ENCODE peak calls at places on chromosomes 2 and 18, in ten cellular contexts. D, J, Z, U, K, X, C, O, B and F are unnamed samples.

GRCh38 chr2:121689356-121689755 is 40.1 kb upstream of the CLASP1 start:
- DNase-seq in B (no peak), Z (peak), U (peak), K (peak), C (peak), D (no peak), O (no peak), X (peak), J (no peak), F (peak)

GRCh38 chr2:127174977-127175376 is 45.1 kb downstream of the CYP27C1 start:
- DNase-seq in B (no peak), X (no peak), J (no peak), K (no peak), D (no peak), Z (no peak), O (no peak), U (no peak), C (peak), F (no peak)

GRCh38 chr2:233247744-233248143 is 3.7 kb upstream of the ATG16L1 start:
- DNase-seq in D (no peak), O (no peak), Z (peak), X (no peak), B (no peak), J (peak), U (peak), K (peak), C (no peak), F (peak)

GRCh38 chr2:239305222-239305575 is 95.6 kb downstream of the HDAC4 start:
- DNase-seq in K (no peak), Z (no peak), D (no peak), B (no peak), O (no peak), J (no peak), U (no peak), C (peak), X (no peak), F (no peak)

GRCh38 chr2:36177282-36177681 is 178.3 kb upstream of the CRIM1 start:
- DNase-seq in D (no peak), U (no peak), X (no peak), O (no peak), B (no peak), C (no peak), Z (no peak), J (no peak), K (no peak), F (peak)

GRCh38 chr2:11187083-11187619 is 31.9 kb downstream of the SLC66A3 start:
- DNase-seq in K (no peak), J (peak), X (no peak), C (no peak), O (no peak), Z (no peak), D (no peak), U (peak), B (no peak), F (peak)

GRCh38 chr2:111662771-111663470 is 221.1 kb downstream of the ANAPC1 start:
- DNase-seq in B (no peak), U (no peak), Z (no peak), K (no peak), D (no peak), O (no peak), C (no peak), X (no peak), J (no peak), F (no peak)

GRCh38 chr2:33219850-33220275 is 256.6 kb upstream of the RASGRP3 start:
- DNase-seq in U (peak), C (no peak), J (no peak), K (no peak), D (no peak), X (no peak), Z (no peak), O (no peak), B (no peak), F (peak)

GRCh38 chr2:46014911-46015654 is 282.1 kb upstream of the EPAS1 start:
- DNase-seq in U (no peak), D (no peak), O (peak), C (no peak), B (peak), J (no peak), X (no peak), K (no peak), Z (no peak), F (peak)

GRCh38 chr2:240795468-240795867 is 24.6 kb downstream of the KIF1A start:
- DNase-seq in O (no peak), Z (no peak), B (no peak), K (no peak), C (no peak), X (no peak), D (no peak), J (no peak), U (no peak), F (no peak)

GRCh38 chr2:238646281-238646680 is 201.6 kb upstream of the TWIST2 start:
- DNase-seq in Z (no peak), O (no peak), B (no peak), X (no peak), K (no peak), D (no peak), J (no peak), C (no peak), U (no peak), F (no peak)

GRCh38 chr18:75429975-75430374 is 2.5 kb upstream of the SMIM21 start:
- DNase-seq in U (no peak), D (no peak), Z (no peak), X (no peak), K (no peak), B (no peak), O (no peak), C (no peak), J (no peak), F (no peak)

GRCh38 chr2:56531668-56532420 is 348.1 kb downstream of the CCDC85A start:
- DNase-seq in D (no peak), X (no peak), U (no peak), B (no peak), O (no peak), Z (no peak), C (no peak), K (no peak), J (no peak), F (no peak)
- TF ChIP-seq MAX in D (no peak), X (no peak), U (no peak), B (no peak), O (no peak), Z (no peak), C (no peak), K (no peak), J (no peak), F (no peak)

DNA sequence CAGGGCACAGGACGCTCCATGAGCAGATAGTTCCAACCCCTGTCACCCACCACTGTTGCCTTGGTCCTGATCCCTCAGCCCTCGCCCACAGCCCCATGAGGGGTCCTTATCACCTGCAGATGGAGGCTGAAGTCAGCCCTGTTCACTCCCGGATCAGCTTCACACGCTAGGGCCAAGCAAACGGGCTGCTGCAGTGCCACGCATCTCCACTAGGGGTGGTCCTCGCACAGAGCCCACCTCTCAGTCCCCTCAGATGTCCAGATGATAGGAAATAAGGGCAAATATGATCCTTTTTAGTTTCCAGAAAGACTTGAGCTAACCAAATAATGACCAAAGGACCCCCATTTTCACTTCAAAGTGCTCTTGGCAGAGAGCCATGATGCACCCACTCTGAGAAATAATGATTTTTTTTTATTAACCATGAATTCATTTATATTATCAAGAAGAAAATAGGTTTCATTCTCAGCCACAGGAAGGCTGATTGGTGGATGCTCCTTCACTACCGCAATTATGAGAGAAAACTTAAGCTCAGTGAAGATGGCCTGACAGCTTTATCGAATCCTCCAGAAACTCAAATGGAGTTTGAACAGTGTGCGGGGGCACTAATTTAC is 71.9 kb upstream of the KLHL29 start:
- DNase-seq in B (peak), C (peak), J (peak), D (peak), X (peak), K (no peak), Z (peak), U (peak), O (peak), F (peak)
- TF ChIP-seq MAX in B (no peak), C (no peak), J (no peak), D (no peak), X (no peak), K (no peak), Z (no peak), U (no peak), O (no peak), F (no peak)

DNA sequence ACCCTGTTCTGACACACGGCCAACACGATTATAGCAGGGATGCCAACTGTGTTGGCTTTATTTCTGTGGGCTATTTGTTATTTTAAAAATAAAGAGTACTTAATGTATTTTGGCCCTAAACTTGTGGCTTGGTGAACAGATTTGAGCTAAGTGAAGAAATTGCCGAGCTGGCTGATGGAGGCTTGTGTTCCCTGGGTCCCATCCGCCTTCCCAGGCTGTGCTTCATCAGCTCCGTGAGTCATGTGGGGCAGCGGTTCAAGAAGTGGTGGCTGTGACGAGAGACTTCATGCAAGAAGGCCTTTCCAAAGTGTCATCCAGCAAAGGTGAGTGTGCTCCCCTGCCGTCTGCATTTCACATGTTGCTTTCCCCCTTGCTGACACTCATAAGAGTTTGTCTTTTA is 73.6 kb upstream of the NCK2 start:
- DNase-seq in B (no peak), K (no peak), Z (no peak), X (no peak), J (no peak), U (no peak), D (no peak), O (no peak), C (no peak), F (no peak)
- TF ChIP-seq MAX in B (no peak), K (no peak), Z (no peak), X (no peak), J (no peak), U (no peak), D (no peak), O (no peak), C (no peak), F (no peak)

DNA sequence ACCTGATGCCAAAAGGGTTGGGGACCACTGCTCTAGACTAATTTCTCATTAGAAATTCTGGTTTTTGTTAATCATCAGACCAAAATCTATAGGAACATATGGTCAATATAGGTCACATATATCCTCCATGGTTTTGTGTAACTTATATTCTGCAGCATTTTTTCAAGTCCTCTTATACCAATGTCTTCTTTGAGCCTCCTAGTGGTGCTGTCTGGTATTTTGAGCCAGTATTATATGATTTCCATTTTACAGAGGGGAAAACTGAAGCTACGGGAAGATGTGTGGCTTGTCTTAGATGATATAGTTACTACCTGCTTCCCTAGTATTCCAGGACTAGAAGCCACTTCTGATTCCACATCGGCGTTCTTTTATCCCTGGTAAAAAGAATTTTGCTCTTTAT is 13.8 kb downstream of the MAPK4 start:
- DNase-seq in B (no peak), U (peak), J (no peak), D (no peak), C (no peak), K (no peak), X (no peak), O (no peak), Z (no peak), F (no peak)
- TF ChIP-seq MAX in B (no peak), U (no peak), J (no peak), D (no peak), C (no peak), K (no peak), X (no peak), O (no peak), Z (no peak), F (no peak)

DNA sequence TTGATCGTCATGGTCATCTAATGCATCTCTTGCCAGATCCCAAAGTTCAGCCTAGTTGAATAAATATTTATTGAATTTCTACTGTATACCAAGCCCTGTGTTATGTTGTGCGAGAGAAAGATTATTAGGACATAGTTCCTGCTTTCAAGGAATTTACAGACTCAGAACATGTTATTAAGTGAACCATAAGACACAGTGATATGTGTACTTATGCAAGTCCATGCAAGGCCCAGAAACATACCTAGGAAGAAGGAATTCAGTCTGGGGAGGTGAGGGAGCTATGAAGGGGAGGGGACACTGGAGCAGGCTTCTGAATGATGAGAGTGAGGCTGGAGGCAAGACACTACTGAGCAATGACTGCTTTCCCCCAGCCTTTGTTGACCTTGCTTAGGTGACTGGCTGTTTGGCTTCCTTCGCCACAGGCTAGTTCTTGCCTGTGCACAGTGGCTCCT is 81.4 kb downstream of the ACAA2 start:
- DNase-seq in X (no peak), U (no peak), J (no peak), C (no peak), B (no peak), Z (no peak), D (no peak), K (peak), O (no peak), F (no peak)
- TF ChIP-seq MAX in X (no peak), U (no peak), J (no peak), C (no peak), B (no peak), Z (no peak), D (no peak), K (no peak), O (no peak), F (no peak)

DNA sequence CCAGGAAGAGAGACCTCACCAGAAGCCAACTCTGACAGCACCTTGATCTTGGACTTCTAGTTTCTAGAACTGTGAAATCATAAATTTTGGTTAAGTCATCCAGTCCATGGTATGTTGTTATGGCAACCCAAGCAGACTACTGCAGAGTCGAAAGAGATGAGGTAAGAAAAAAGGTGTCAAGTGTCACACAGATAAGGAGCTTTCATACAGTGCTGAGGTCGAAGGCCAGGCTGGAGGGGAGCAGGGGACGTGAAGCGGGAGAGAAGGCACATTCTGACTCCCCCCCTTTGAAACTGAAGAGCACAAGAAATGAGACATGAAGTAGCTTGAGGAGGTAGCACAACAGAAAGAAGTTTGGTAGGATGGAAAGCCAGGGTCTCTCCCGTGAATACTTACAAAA is 110.4 kb downstream of the ALK start:
- DNase-seq in Z (no peak), C (no peak), O (no peak), B (no peak), D (no peak), K (no peak), U (no peak), X (no peak), J (no peak), F (no peak)
- TF ChIP-seq MAX in Z (no peak), C (no peak), O (no peak), B (no peak), D (no peak), K (no peak), U (no peak), X (no peak), J (no peak), F (no peak)